ENCODE peak calls at places on chromosomes 1 and 21, in eight cellular contexts. W, D, L, T, K, Q, A and H are unnamed samples.

GRCh38 chr1:200850554-200850953 is 22.2 kb upstream of the GPR25 start:
- DNase-seq in Q (no peak), D (no peak), L (no peak), K (no peak), W (no peak), T (no peak), A (no peak), H (no peak)

GRCh38 chr1:66282343-66282852 is 251.6 kb upstream of the SGIP1 start:
- DNase-seq in A (no peak), W (no peak), T (peak; percentile 68), L (no peak), D (no peak), Q (peak; percentile 98), K (peak; percentile 38), H (no peak)

GRCh38 chr21:44729336-44730027 is 18.1 kb upstream of the TSPEAR start:
- DNase-seq in W (no peak), K (no peak), A (no peak), D (no peak), T (no peak), Q (no peak), L (no peak), H (no peak)

GRCh38 chr21:26137379-26138060 is 33.0 kb downstream of the APP start:
- DNase-seq in D (no peak), W (no peak), K (no peak), T (no peak), Q (no peak), L (no peak), A (no peak), H (no peak)

GRCh38 chr1:209617047-209617673 is 33.6 kb downstream of the CAMK1G start:
- DNase-seq in L (no peak), K (no peak), Q (no peak), D (no peak), A (no peak), W (no peak), T (no peak), H (no peak)

GRCh38 chr1:116417678-116418077 is 44.6 kb downstream of the ATP1A1 start:
- DNase-seq in D (no peak), T (no peak), L (no peak), A (no peak), W (no peak), K (no peak), Q (no peak), H (no peak)

GRCh38 chr1:224407546-224408293 is 26.9 kb downstream of the WDR26 start:
- DNase-seq in W (no peak), Q (no peak), L (no peak), T (peak; percentile 19), A (no peak), D (no peak), K (no peak), H (no peak)

GRCh38 chr1:11138952-11139351 is 39.3 kb upstream of the EXOSC10 start:
- DNase-seq in L (no peak), D (no peak), A (no peak), K (no peak), Q (no peak), W (no peak), T (no peak), H (no peak)

GRCh38 chr21:26572668-26573381 is at the start of gene CYYR1:
- DNase-seq in K (peak; percentile 22), Q (no peak), D (peak; percentile 13), A (no peak), W (no peak), L (no peak), T (no peak), H (peak; percentile 87)

GRCh38 chr1:234675561-234675960 is 65.6 kb upstream of the IRF2BP2 start:
- DNase-seq in L (no peak), Q (no peak), A (no peak), W (peak; percentile 28), T (no peak), K (no peak), D (no peak), H (no peak)

GRCh38 chr1:119554188-119554587 is 47.2 kb downstream of the HSD3B1 start:
- DNase-seq in Q (no peak), K (no peak), L (no peak), W (peak; percentile 19), D (no peak), T (no peak), A (peak; percentile 59), H (no peak)

GRCh38 chr1:97489834-97490233 is 431.0 kb downstream of the DPYD start:
- DNase-seq in Q (no peak), T (no peak), D (no peak), A (no peak), K (no peak), W (no peak), L (no peak), H (no peak)

GRCh38 chr1:3956527-3957170 is 56.6 kb upstream of the C1orf174 start:
- DNase-seq in T (no peak), Q (no peak), L (no peak), W (no peak), D (no peak), A (no peak), K (no peak), H (no peak)

GRCh38 chr1:200699871-200700270 is 30.2 kb upstream of the DDX59 start:
- DNase-seq in L (no peak), W (peak; percentile 56), K (no peak), A (no peak), Q (no peak), D (no peak), T (no peak), H (no peak)

GRCh38 chr1:24481098-24481497 is 21.5 kb upstream of the RCAN3 start:
- DNase-seq in K (peak; percentile 34), D (no peak), Q (peak; percentile 40), L (no peak), A (no peak), T (no peak), W (peak; percentile 36), H (peak; percentile 81)

GRCh38 chr1:221887091-221887746 is 145.3 kb upstream of the DUSP10 start:
- DNase-seq in A (peak; percentile 51), W (peak; percentile 50), L (peak; percentile 82), D (peak; percentile 17), T (peak; percentile 46), K (peak; percentile 68), Q (no peak), H (no peak)

GRCh38 chr1:17878837-17879236 is 123.7 kb downstream of the ACTL8 start:
- DNase-seq in W (no peak), T (no peak), K (no peak), A (no peak), D (no peak), Q (no peak), L (no peak), H (peak; percentile 3)

GRCh38 chr1:47023268-47024137 is at the start of gene CYP4X1:
- DNase-seq in T (no peak), W (no peak), Q (no peak), L (peak; percentile 58), K (no peak), D (peak; percentile 15), A (peak; percentile 70), H (no peak)

GRCh38 chr1:117695796-117696505 is 90.1 kb downstream of the TENT5C start:
- DNase-seq in D (no peak), Q (no peak), T (no peak), K (no peak), A (no peak), W (peak; percentile 45), L (peak; percentile 76), H (no peak)

GRCh38 chr1:62333431-62333830 is 14.2 kb upstream of the KANK4 start:
- DNase-seq in A (no peak), W (no peak), L (no peak), K (no peak), T (peak; percentile 15), Q (no peak), D (no peak), H (peak; percentile 29)

GRCh38 chr1:62325076-62325475 is 5.8 kb upstream of the KANK4 start:
- DNase-seq in Q (no peak), K (no peak), A (no peak), L (no peak), W (no peak), D (no peak), T (no peak), H (no peak)

GRCh38 chr1:62325696-62326095 is 6.5 kb upstream of the KANK4 start:
- DNase-seq in Q (no peak), W (no peak), K (no peak), T (no peak), L (no peak), A (no peak), D (no peak), H (no peak)

GRCh38 chr1:62327360-62328051 is 8.3 kb upstream of the KANK4 start:
- DNase-seq in K (no peak), L (no peak), A (no peak), T (no peak), W (no peak), Q (no peak), D (no peak), H (peak; percentile 63)
- TF ChIP-seq POLR2AphosphoS5 in K (no peak), L (no peak), A (no peak), T (no peak), W (no peak), Q (no peak), D (no peak), H (no peak)

DNA sequence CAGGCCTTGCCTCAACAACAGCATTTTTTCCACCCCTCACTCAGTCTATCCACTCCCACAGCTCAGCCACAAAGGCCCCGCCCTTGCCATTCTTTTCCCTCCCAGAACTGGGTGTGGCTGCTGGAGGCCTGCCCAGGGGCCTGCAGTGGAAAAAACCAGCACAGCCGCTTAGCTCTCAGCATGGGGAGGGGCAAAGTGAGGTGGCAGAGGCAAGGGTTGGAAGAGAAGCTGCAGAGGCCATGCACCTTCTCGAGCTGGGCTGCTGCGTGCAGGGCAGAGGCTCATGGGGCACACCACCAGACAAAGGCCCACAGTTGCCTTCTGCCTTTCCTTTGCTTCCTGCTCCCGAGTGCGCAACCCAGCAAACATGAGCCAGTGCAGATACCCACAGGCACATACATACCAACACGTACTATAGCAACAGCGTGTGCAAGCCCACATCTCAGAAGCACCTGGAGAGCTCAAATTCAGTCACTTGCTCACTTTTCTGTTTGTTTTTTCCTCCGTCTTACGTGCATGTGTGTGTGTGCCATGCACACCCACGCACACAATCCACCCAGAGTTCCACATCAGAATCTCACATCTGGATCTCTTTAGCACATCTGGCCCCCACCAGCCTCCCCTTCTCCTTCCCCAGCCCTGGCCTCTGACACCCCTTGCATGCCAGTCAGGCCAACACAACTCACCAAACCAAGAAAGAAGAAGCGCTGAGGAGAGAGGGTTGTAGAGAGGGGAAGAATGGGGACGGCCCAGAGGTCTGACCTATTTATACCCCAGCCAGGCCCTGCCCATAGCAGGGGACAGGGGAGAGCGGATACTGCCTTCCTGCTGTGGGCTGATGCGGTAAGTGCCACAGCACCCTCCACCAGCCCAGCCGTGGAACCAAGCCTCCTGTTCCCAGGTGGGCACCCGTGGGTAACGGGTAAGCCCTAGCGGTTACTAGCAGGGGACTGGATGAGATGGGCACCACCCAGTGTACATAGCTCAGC is at the start of gene S100A4:
- DNase-seq in Q (peak; percentile 46), T (peak; percentile 87), K (peak; percentile 97), L (peak; percentile 97), A (peak; percentile 97), D (no peak), W (peak; percentile 94), H (peak; percentile 93)
- TF ChIP-seq POLR2A in Q (peak; percentile 58), T (peak; percentile 60), K (peak; percentile 68), L (peak; percentile 66), A (no peak), D (no peak), W (no peak), H (peak; percentile 27)

GRCh38 chr1:43554444-43554992 is 23.8 kb downstream of the PTPRF start:
- DNase-seq in W (peak; percentile 67), D (no peak), L (no peak), Q (no peak), A (no peak), T (peak; percentile 21), K (no peak), H (no peak)
- TF ChIP-seq CTCF in W (peak; percentile 73), D (no peak), L (no peak), Q (peak; percentile 63), A (peak; percentile 17), T (peak; percentile 65), K (peak; percentile 7), H (no peak)

GRCh38 chr1:211830330-211831142 is at the start of gene LPGAT1:
- DNase-seq in W (peak; percentile 85), Q (no peak), A (peak; percentile 82), D (no peak), L (peak; percentile 84), K (peak; percentile 88), T (peak; percentile 27), H (peak; percentile 97)
- TF ChIP-seq POLR2AphosphoS5 in W (no peak), Q (no peak), A (peak; percentile 13), D (no peak), L (no peak), K (no peak), T (peak; percentile 69), H (peak; percentile 74)